ENCODE peak calls at places on chromosomes 12 and 14, in nine cellular contexts. C is left ventricle myocardium inferior; Y is ovary; E is adrenal gland; M is WERI-Rb-1; O is endodermal cell; L is mesendoderm; X is lung; K is CD8-positive, alpha-beta memory T cell. S is an unnamed sample. For H3K36me3, the result is how much of the 10 kb centered on the place peaks cover.

GRCh38 chr12:124228050-124228711 is 66.7 kb upstream of the RFLNA start:
- DNase-seq in Y (no peak), C (no peak), M (no peak), O (no peak), E (no peak), X (no peak), K (no peak), L (no peak), S (no peak)

GRCh38 chr12:121167232-121167820 is 34.6 kb downstream of the P2RX7 start:
- DNase-seq in Y (no peak), C (no peak), X (no peak), M (no peak), E (no peak), L (peak), O (no peak), K (no peak), S (no peak)

GRCh38 chr14:70009961-70010360 is 130.7 kb downstream of the SMOC1 start:
- DNase-seq in M (no peak), L (no peak), O (no peak), K (no peak), C (no peak), Y (no peak), X (no peak), E (no peak), S (no peak)

GRCh38 chr14:74579447-74580274 is 32.4 kb downstream of the LTBP2 start:
- DNase-seq in M (no peak), E (no peak), C (no peak), K (no peak), L (no peak), X (no peak), O (no peak), Y (no peak), S (no peak)

GRCh38 chr12:14884458-14884878 is 1.2 kb downstream of the MGP start:
- DNase-seq in C (peak), L (no peak), X (peak), M (peak), Y (peak), O (no peak), K (peak), E (peak), S (peak)

GRCh38 chr12:95054206-95054605 is 19.2 kb downstream of the NR2C1 start:
- DNase-seq in X (no peak), Y (no peak), M (no peak), E (no peak), C (no peak), O (no peak), K (no peak), L (no peak), S (no peak)

GRCh38 chr12:92431146-92431545 is 271.6 kb upstream of the PLEKHG7 start:
- DNase-seq in O (peak), E (no peak), Y (no peak), L (peak), K (no peak), C (no peak), M (no peak), X (no peak), S (no peak)

GRCh38 chr12:29609431-29610215 is 112.1 kb upstream of the OVCH1 start:
- DNase-seq in K (no peak), E (no peak), C (no peak), M (no peak), X (no peak), L (peak), O (no peak), Y (no peak), S (no peak)

GRCh38 chr14:100304825-100305445 is 1.3 kb downstream of the SLC25A29 start:
- DNase-seq in Y (peak), X (peak), O (peak), E (peak), L (peak), C (peak), M (peak), K (no peak), S (peak)

GRCh38 chr14:51093371-51094281 is 1.3 kb downstream of the TRIM9 start:
- DNase-seq in C (peak), Y (peak), L (peak), X (no peak), O (peak), M (peak), K (peak), E (peak), S (peak)

GRCh38 chr12:112906712-112907414 is at the start of gene OAS1:
- DNase-seq in M (no peak), E (peak), L (peak), C (no peak), Y (peak), X (peak), O (no peak), K (peak), S (peak)

GRCh38 chr12:112905451-112906089 is 1.2 kb upstream of the OAS1 start:
- DNase-seq in C (no peak), M (no peak), K (no peak), L (no peak), Y (no peak), X (no peak), O (no peak), E (peak), S (peak)

GRCh38 chr12:112909693-112910092 is 2.9 kb downstream of the OAS1 start:
- DNase-seq in K (no peak), X (no peak), E (no peak), C (no peak), L (no peak), O (no peak), Y (no peak), M (no peak), S (no peak)

GRCh38 chr12:112908548-112908947 is 1.8 kb downstream of the OAS1 start:
- DNase-seq in X (no peak), L (no peak), C (no peak), Y (no peak), E (no peak), K (no peak), O (no peak), M (no peak), S (no peak)

GRCh38 chr12:112907415-112908157 is 824 bp downstream of the OAS1 start:
- DNase-seq in L (no peak), K (no peak), X (no peak), Y (no peak), E (no peak), M (no peak), C (no peak), O (no peak), S (no peak)
- H3K4me3 ChIP-seq in L (no peak), K (peak), X (peak), Y (peak), E (peak), M (no peak), C (peak), O (no peak), S (peak)

DNA sequence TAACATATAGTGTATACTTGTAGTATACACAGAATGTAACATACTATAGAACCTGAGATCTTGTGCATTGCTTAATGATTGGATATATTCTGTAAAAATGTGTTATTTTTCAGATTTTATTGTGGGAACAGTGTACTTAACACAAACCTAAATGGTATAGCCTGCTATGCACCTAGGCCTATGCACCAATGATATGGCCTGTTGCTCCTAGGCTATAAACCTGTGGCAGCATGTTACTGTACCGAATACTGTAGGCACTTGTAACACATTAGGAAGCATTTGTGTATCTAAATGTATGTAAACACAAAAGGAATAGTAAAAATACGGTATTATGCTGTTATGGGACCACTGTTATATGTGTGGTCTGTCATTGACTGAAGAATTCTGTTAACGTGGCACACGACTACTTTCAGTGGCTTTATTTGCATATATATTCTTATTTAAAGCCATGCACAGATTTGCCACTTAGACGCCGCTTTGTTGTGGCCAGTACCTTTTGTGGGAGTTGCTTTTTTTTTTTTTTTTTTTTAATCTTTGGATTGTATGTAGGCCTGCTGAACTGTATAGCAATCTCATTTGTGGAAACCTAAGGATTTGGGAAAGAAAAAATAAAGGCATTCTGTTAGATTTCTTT is 7.4 kb downstream of the PAPOLA start:
- DNase-seq in L (no peak), O (no peak), K (no peak), Y (no peak), C (no peak), M (no peak), X (no peak), E (no peak), S (no peak)
- H3K27ac ChIP-seq in L (no peak), O (no peak), K (no peak), Y (no peak), C (peak), M (no peak), X (no peak), E (no peak), S (no peak)

GRCh38 chr12:57803317-57803893 is 15.1 kb downstream of the AVIL start:
- DNase-seq in Y (no peak), L (peak), C (peak), O (peak), E (peak), K (no peak), X (peak), M (peak), S (peak)
- H3K36me3 ChIP-seq in Y (under half), L (under half), C (half or more), O (under half), E (half or more), K (under half), X (half or more), M (under half), S (under half)

DNA sequence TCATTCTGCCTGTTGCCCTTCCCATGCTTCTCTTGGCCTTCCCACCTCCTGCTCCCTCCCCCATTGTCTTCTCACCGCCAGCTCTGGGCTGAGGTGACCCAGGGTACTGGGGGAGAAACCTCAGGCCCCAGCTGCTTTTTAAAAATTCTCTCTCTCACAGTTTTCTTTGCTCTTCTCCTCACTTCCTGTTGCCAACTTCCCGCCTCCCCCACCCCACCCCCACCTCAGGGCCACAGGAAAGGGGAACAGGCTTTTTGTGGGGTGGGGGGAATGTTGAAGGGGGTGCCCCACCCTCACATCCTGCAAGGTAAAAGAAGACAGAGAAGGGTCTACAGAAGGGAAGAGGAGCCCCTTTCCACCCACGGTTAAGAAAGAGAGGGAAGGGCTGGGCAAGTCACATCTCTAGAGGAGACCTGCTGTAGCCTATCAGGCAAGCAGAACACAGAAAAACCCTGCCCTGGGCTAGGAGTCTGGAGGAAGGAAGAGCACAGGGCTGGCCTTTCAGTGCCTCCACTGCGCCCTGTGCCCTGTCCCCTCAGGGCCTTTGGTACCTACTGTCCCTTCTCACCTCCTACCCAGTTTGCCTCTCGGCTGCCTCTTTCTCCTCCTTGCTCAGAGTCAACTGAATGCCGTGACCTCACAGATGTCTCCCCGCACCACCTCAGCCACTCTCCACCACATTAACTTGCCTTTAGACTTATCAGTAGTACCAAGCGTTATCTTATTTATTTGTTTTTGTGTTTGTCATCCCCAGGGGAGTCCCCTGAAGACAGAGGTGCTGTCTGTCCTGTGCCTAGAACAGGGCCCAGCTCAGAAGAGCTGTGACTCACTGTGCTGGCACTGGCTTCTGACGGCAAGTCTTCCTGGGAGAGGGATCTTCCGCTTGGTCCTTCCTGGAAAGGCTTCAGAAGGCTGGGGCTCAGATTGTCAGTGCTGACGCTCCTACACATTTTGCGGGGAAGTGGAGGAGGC is 1.7 kb downstream of the ARHGAP9 start:
- DNase-seq in X (no peak), C (no peak), O (peak), Y (no peak), M (no peak), L (no peak), K (peak), E (peak), S (no peak)
- H3K4me3 ChIP-seq in X (peak), C (peak), O (no peak), Y (no peak), M (no peak), L (no peak), K (peak), E (peak), S (no peak)

GRCh38 chr14:21096889-21097615 is 1.4 kb downstream of the ZNF219 start:
- DNase-seq in O (peak), M (peak), C (no peak), K (no peak), E (no peak), Y (no peak), L (peak), X (no peak), S (no peak)
- H3K27ac ChIP-seq in O (peak), M (peak), C (peak), K (no peak), E (peak), Y (peak), L (peak), X (peak), S (peak)

GRCh38 chr12:132056959-132057358 is 87.2 kb downstream of the DDX51 start:
- DNase-seq in L (no peak), X (no peak), E (no peak), C (no peak), M (no peak), Y (no peak), O (no peak), K (no peak), S (no peak)
- H3K36me3 ChIP-seq in L (under half), X (under half), E (half or more), C (half or more), M (half or more), Y (under half), O (half or more), K (under half), S (under half)

GRCh38 chr12:108826807-108827721 is 30.3 kb downstream of the SSH1 start:
- DNase-seq in E (peak), Y (no peak), O (no peak), C (peak), M (peak), X (no peak), K (no peak), L (no peak), S (no peak)

GRCh38 chr12:108825205-108825950 is 32.0 kb downstream of the SSH1 start:
- DNase-seq in O (no peak), E (peak), L (no peak), Y (no peak), M (no peak), C (no peak), K (no peak), X (no peak), S (no peak)

GRCh38 chr12:108827941-108828340 is 29.4 kb downstream of the SSH1 start:
- DNase-seq in L (no peak), K (no peak), X (no peak), M (no peak), E (no peak), O (no peak), Y (no peak), C (no peak), S (no peak)

GRCh38 chr12:108823804-108824203 is 33.6 kb downstream of the SSH1 start:
- DNase-seq in M (no peak), C (no peak), L (peak), O (no peak), K (no peak), Y (no peak), X (no peak), E (no peak), S (no peak)

DNA sequence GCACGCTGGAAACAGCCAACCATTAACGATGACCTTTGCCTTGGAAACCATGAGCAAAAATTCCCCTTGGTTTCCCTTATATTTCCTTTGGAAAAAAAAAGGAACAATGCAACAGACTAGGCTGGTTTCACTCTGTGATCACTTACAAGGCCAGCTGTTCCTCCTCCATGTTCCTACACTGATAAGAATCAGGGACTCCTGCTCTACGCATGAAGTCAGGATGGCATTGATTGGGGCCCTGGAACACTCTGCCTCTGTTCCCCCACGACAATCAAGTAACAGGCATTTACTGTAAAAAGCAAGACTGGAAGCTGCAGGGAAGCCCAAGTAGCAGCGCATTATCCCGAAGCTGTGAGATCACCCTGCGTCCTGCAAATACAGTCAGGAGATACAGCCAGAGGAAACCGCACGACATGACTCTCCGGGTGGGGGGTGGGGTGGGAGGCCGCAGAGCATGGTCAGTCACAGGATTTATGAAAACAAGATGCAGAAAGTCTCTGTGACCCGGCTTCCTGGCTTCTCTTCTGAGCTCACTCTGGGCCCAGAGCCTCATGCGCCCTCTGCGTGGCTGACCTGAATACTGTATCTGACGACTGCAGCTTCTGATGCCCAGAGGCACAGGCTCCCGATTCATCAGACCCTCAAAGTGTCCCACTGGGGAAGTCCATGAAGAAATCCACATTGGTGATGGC is 31.1 kb downstream of the SSH1 start:
- DNase-seq in O (no peak), L (peak), E (peak), X (no peak), K (no peak), M (peak), Y (peak), C (peak), S (peak)
- H3K4me3 ChIP-seq in O (no peak), L (no peak), E (peak), X (no peak), K (no peak), M (peak), Y (peak), C (peak), S (no peak)

DNA sequence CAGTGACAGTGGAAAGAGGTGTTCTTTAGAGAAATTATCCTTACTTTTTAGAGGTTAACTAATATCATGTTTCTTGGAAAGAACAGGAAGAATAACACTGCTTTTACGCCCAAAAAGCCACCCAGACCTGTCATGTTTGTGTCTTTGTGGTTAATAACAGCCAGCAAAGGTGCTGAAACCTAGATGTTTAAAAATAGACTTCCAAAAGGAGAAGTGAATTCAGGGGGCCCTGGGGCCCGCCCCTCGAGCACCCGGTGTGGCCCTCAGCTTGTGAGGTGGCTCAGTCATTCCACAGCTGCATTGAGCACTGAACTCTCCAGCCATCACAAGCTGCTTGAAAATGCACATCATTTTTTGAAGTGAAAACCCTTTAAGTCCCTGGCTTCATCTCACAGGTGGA is 20.8 kb upstream of the AMN start:
- DNase-seq in Y (no peak), E (no peak), M (no peak), O (no peak), L (no peak), C (no peak), K (no peak), X (no peak), S (no peak)
- H3K27ac ChIP-seq in Y (no peak), E (no peak), M (no peak), O (no peak), L (no peak), C (no peak), K (no peak), X (no peak), S (no peak)